ENCODE peak calls at places on chromosomes 16 and 17, in seven cellular contexts. One of them, this sample, is unnamed.

GRCh38 chr17:77495575-77495974 is 354.8 kb downstream of the SEC14L1 start:
- DNase-seq in A549: no peak
- DNase-seq in GM13976: no peak
- DNase-seq in Caco-2: peak
- DNase-seq in heart left ventricle: peak
- DNase-seq in hepatocyte: peak
- DNase-seq in neural progenitor cell: no peak
- DNase-seq in this sample: no peak

GRCh38 chr17:76593338-76593737 is 7.7 kb upstream of the ST6GALNAC2 start:
- DNase-seq in GM13976: no peak
- DNase-seq in heart left ventricle: no peak
- DNase-seq in A549: no peak
- DNase-seq in Caco-2: no peak
- DNase-seq in hepatocyte: no peak
- DNase-seq in neural progenitor cell: no peak
- DNase-seq in this sample: no peak

GRCh38 chr17:65532491-65532890 is 29.0 kb downstream of the AXIN2 start:
- DNase-seq in hepatocyte: no peak
- DNase-seq in neural progenitor cell: no peak
- DNase-seq in heart left ventricle: no peak
- DNase-seq in Caco-2: no peak
- DNase-seq in GM13976: no peak
- DNase-seq in A549: no peak
- DNase-seq in this sample: no peak

GRCh38 chr16:49589721-49590120 is 216.1 kb downstream of the C16orf78 start:
- DNase-seq in heart left ventricle: no peak
- DNase-seq in Caco-2: no peak
- DNase-seq in GM13976: no peak
- DNase-seq in hepatocyte: no peak
- DNase-seq in A549: no peak
- DNase-seq in neural progenitor cell: peak
- DNase-seq in this sample: no peak

GRCh38 chr16:931651-932500 is 38.9 kb downstream of the LMF1 start:
- DNase-seq in hepatocyte: no peak
- DNase-seq in heart left ventricle: peak
- DNase-seq in neural progenitor cell: no peak
- DNase-seq in GM13976: no peak
- DNase-seq in Caco-2: no peak
- DNase-seq in A549: no peak
- DNase-seq in this sample: no peak

GRCh38 chr17:9645858-9646555 is 690 bp downstream of the USP43 start:
- DNase-seq in hepatocyte: peak
- DNase-seq in A549: peak
- DNase-seq in neural progenitor cell: peak
- DNase-seq in heart left ventricle: no peak
- DNase-seq in Caco-2: peak
- DNase-seq in GM13976: peak
- DNase-seq in this sample: peak

GRCh38 chr16:14041164-14041563 is 30.0 kb upstream of the MRTFB start:
- DNase-seq in hepatocyte: no peak
- DNase-seq in Caco-2: no peak
- DNase-seq in A549: no peak
- DNase-seq in GM13976: no peak
- DNase-seq in neural progenitor cell: no peak
- DNase-seq in heart left ventricle: no peak
- DNase-seq in this sample: no peak

GRCh38 chr16:76207270-76207669 is 69.9 kb upstream of the CNTNAP4 start:
- DNase-seq in Caco-2: no peak
- DNase-seq in heart left ventricle: no peak
- DNase-seq in neural progenitor cell: peak
- DNase-seq in A549: no peak
- DNase-seq in hepatocyte: no peak
- DNase-seq in GM13976: no peak
- DNase-seq in this sample: no peak

GRCh38 chr17:40124279-40125141 is 2.7 kb downstream of the MSL1 start:
- DNase-seq in heart left ventricle: no peak
- DNase-seq in A549: peak
- DNase-seq in Caco-2: no peak
- DNase-seq in GM13976: no peak
- DNase-seq in neural progenitor cell: no peak
- DNase-seq in hepatocyte: no peak
- DNase-seq in this sample: no peak

GRCh38 chr17:82241183-82241925 is 12.5 kb downstream of the SLC16A3 start:
- DNase-seq in heart left ventricle: peak
- DNase-seq in A549: peak
- DNase-seq in hepatocyte: no peak
- DNase-seq in neural progenitor cell: no peak
- DNase-seq in Caco-2: no peak
- DNase-seq in GM13976: no peak
- DNase-seq in this sample: no peak

GRCh38 chr17:30225919-30226553 is 9.5 kb downstream of the SLC6A4 start:
- DNase-seq in Caco-2: peak
- DNase-seq in GM13976: no peak
- DNase-seq in A549: no peak
- DNase-seq in neural progenitor cell: no peak
- DNase-seq in heart left ventricle: no peak
- DNase-seq in hepatocyte: peak
- DNase-seq in this sample: no peak

GRCh38 chr17:12095522-12095921 is 74.8 kb downstream of the MAP2K4 start:
- DNase-seq in GM13976: no peak
- DNase-seq in A549: no peak
- DNase-seq in Caco-2: no peak
- DNase-seq in heart left ventricle: no peak
- DNase-seq in hepatocyte: no peak
- DNase-seq in neural progenitor cell: no peak
- DNase-seq in this sample: no peak

GRCh38 chr17:9240659-9241370 is 219.5 kb downstream of the NTN1 start:
- DNase-seq in neural progenitor cell: peak
- DNase-seq in heart left ventricle: peak
- DNase-seq in A549: peak
- DNase-seq in hepatocyte: peak
- DNase-seq in GM13976: no peak
- DNase-seq in Caco-2: no peak
- DNase-seq in this sample: peak

GRCh38 chr17:31497994-31498826 is 106.7 kb downstream of the RAB11FIP4 start:
- DNase-seq in Caco-2: peak
- DNase-seq in GM13976: no peak
- DNase-seq in A549: no peak
- DNase-seq in heart left ventricle: no peak
- DNase-seq in hepatocyte: no peak
- DNase-seq in neural progenitor cell: no peak
- DNase-seq in this sample: no peak

GRCh38 chr17:20063665-20064648 is 54.8 kb downstream of the SPECC1 start:
- DNase-seq in hepatocyte: peak
- DNase-seq in Caco-2: no peak
- DNase-seq in neural progenitor cell: no peak
- DNase-seq in A549: peak
- DNase-seq in GM13976: peak
- DNase-seq in heart left ventricle: peak
- DNase-seq in this sample: no peak

GRCh38 chr17:253091-253846 is 71.8 kb upstream of the DOC2B start:
- DNase-seq in neural progenitor cell: no peak
- DNase-seq in hepatocyte: no peak
- DNase-seq in GM13976: no peak
- DNase-seq in Caco-2: no peak
- DNase-seq in A549: no peak
- DNase-seq in heart left ventricle: no peak
- DNase-seq in this sample: no peak

GRCh38 chr17:7893226-7893880 is 4.8 kb downstream of the CHD3 start:
- DNase-seq in A549: no peak
- DNase-seq in neural progenitor cell: no peak
- DNase-seq in hepatocyte: no peak
- DNase-seq in heart left ventricle: no peak
- DNase-seq in Caco-2: no peak
- DNase-seq in GM13976: no peak
- DNase-seq in this sample: no peak

DNA sequence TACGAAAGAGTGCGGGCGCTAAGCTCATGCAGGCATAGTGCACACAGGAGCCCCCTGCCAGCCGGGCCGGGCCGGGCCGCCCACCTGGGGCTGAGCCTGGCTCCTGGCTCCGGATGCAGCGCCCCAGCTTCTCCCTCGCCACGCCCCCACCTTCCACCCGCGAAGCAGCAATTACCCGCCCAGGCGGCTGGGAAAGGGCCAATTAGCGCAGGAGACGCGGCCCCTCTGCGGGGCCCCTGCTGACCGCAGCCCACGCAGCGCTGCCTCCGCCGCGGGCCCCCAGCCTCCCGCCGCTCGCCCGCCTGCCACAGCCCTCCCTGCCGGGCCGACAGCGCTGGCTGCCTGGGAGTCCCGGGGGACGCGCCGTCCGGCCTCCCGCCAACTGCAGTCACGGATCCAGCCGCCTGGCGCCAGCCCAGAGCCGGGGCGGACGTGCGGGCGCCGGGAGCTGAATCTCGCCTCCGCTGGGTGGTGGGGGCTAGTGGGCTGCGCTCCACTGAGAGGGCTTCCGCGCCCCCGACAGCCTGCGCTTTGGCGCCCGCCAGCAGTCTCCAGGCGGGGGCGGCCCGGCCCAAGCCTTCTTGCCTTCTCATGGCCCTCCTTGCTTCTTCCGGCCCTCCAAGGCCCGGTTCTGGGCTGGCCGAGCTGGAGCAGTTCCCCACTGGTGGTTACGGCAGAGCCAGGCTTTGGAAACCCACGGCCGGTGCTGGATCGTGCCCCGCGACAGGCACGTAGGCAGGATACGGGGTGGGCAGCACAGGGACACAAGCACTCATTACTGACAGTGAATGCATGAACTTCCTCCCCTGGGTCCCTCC is 14.9 kb upstream of the CBFB start:
- DNase-seq in GM13976: peak
- DNase-seq in hepatocyte: peak
- DNase-seq in Caco-2: peak
- DNase-seq in neural progenitor cell: peak
- DNase-seq in A549: no peak
- DNase-seq in heart left ventricle: peak
- DNase-seq in this sample: peak
- TF ChIP-seq CTCF in GM13976: peak
- TF ChIP-seq CTCF in hepatocyte: peak
- TF ChIP-seq CTCF in Caco-2: no peak
- TF ChIP-seq CTCF in neural progenitor cell: peak
- TF ChIP-seq CTCF in A549: no peak
- TF ChIP-seq CTCF in heart left ventricle: peak
- TF ChIP-seq CTCF in this sample: peak

GRCh38 chr17:35088911-35089845 is 25.7 kb upstream of the RFFL start:
- DNase-seq in Caco-2: peak
- DNase-seq in GM13976: peak
- DNase-seq in heart left ventricle: peak
- DNase-seq in neural progenitor cell: peak
- DNase-seq in A549: peak
- DNase-seq in hepatocyte: peak
- DNase-seq in this sample: peak

GRCh38 chr17:35086164-35086563 is 22.7 kb upstream of the RFFL start:
- DNase-seq in neural progenitor cell: no peak
- DNase-seq in A549: no peak
- DNase-seq in Caco-2: no peak
- DNase-seq in heart left ventricle: no peak
- DNase-seq in GM13976: no peak
- DNase-seq in hepatocyte: no peak
- DNase-seq in this sample: no peak

GRCh38 chr17:35088647-35088910 is 25.1 kb upstream of the RFFL start:
- DNase-seq in GM13976: no peak
- DNase-seq in neural progenitor cell: peak
- DNase-seq in Caco-2: no peak
- DNase-seq in heart left ventricle: peak
- DNase-seq in hepatocyte: no peak
- DNase-seq in A549: peak
- DNase-seq in this sample: no peak

GRCh38 chr17:35086931-35087573 is 23.5 kb upstream of the RFFL start:
- DNase-seq in hepatocyte: peak
- DNase-seq in A549: peak
- DNase-seq in heart left ventricle: no peak
- DNase-seq in neural progenitor cell: no peak
- DNase-seq in Caco-2: no peak
- DNase-seq in GM13976: no peak
- DNase-seq in this sample: no peak

GRCh38 chr17:35087731-35088646 is 24.5 kb upstream of the RFFL start:
- DNase-seq in neural progenitor cell: no peak
- DNase-seq in GM13976: no peak
- DNase-seq in Caco-2: peak
- DNase-seq in hepatocyte: peak
- DNase-seq in heart left ventricle: peak
- DNase-seq in A549: peak
- DNase-seq in this sample: peak
- TF ChIP-seq CTCF in neural progenitor cell: no peak
- TF ChIP-seq CTCF in GM13976: no peak
- TF ChIP-seq CTCF in Caco-2: no peak
- TF ChIP-seq CTCF in hepatocyte: no peak
- TF ChIP-seq CTCF in heart left ventricle: no peak
- TF ChIP-seq CTCF in A549: no peak
- TF ChIP-seq CTCF in this sample: no peak

DNA sequence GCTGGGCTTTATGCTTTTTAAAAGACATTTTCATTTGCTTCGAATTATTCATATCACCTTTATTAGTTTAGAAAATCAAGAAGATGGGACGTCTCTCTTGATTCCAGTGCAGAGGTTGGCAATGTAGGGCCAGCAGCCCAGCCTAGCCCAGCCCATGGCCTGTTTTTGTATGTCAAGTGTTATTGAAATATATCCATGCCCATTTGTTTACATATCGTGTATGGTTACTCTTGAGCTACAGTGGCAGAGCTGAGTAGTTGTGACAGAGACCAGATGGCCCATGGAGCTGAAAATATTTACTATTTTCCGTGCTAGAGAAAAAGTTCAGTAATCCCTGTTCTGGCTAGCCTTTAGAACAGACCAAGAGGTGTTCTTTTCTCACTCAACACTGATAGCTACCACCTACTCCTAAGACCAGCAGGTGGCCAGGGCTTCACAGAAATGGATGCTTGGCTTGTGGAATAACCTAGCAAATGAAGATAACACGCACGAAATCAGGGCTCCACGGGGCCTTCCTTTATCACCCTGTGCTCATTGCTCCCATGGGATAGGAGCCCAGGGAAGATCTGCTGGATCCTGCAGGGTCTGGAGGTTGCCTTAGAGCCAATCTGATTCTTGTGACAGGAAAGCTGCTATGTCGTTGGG is 123.2 kb upstream of the ANKFN1 start:
- DNase-seq in heart left ventricle: no peak
- DNase-seq in hepatocyte: no peak
- DNase-seq in Caco-2: no peak
- DNase-seq in neural progenitor cell: no peak
- DNase-seq in GM13976: no peak
- DNase-seq in A549: no peak
- DNase-seq in this sample: no peak
- TF ChIP-seq CTCF in heart left ventricle: no peak
- TF ChIP-seq CTCF in hepatocyte: no peak
- TF ChIP-seq CTCF in Caco-2: peak
- TF ChIP-seq CTCF in neural progenitor cell: no peak
- TF ChIP-seq CTCF in GM13976: no peak
- TF ChIP-seq CTCF in A549: no peak
- TF ChIP-seq CTCF in this sample: no peak

DNA sequence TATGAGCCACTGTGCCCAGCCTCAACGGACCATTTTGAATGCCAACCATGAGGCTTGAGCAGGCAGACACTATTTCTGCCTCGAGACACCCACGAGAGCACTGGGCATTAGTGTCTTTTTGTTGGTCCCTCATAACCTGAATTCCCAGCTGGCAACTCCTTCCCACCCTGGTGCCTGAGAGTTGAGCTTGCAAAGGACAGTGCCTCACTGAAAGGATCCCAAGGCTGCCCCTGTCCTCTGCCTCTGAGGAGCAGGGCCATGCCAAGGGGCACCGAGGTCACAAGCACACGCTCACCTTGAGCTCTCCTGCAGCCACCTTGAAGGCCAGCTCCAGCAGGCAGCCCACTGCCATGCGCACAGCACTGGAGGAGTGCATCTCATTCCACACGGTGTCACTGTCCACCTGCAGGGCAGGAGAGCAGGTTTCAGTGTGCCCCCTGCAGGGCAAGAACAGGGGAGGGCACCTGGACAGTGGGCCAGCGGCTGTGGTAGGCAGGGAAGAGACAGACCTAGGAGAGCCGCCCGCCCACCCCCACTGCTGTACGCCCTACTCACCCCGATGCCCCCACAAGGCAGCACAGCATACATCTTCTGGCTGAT is 12.8 kb downstream of the G6PC3 start:
- DNase-seq in A549: peak
- DNase-seq in neural progenitor cell: no peak
- DNase-seq in GM13976: no peak
- DNase-seq in Caco-2: peak
- DNase-seq in heart left ventricle: no peak
- DNase-seq in hepatocyte: no peak
- DNase-seq in this sample: no peak
- TF ChIP-seq CTCF in A549: peak
- TF ChIP-seq CTCF in neural progenitor cell: no peak
- TF ChIP-seq CTCF in GM13976: no peak
- TF ChIP-seq CTCF in Caco-2: peak
- TF ChIP-seq CTCF in heart left ventricle: peak
- TF ChIP-seq CTCF in hepatocyte: peak
- TF ChIP-seq CTCF in this sample: peak

This sample was measured in GM13977.